ENCODE peak calls at places on chromosomes 4 and X, in eight cellular contexts. One of them, this sample, is unnamed.

GRCh38 chrX:106415276-106415895 is 196.4 kb upstream of the RADX start:
- DNase-seq in uterus: no peak
- DNase-seq in body of pancreas: peak; percentile 10
- DNase-seq in PC-3: peak; percentile 50
- DNase-seq in psoas muscle: no peak
- DNase-seq in SK-N-SH: peak; percentile 26
- DNase-seq in heart right ventricle: no peak
- DNase-seq in Karpas-422: peak; percentile 78
- DNase-seq in this sample: peak; percentile 38

GRCh38 chr4:170853422-170854021 is 763.8 kb upstream of the AADAT start:
- DNase-seq in body of pancreas: peak; percentile 52
- DNase-seq in psoas muscle: no peak
- DNase-seq in SK-N-SH: peak; percentile 33
- DNase-seq in heart right ventricle: peak; percentile 3
- DNase-seq in Karpas-422: peak; percentile 61
- DNase-seq in uterus: peak; percentile 11
- DNase-seq in PC-3: peak; percentile 59
- DNase-seq in this sample: peak; percentile 48

GRCh38 chrX:150370589-150371312 is 7.6 kb downstream of the MAMLD1 start:
- DNase-seq in uterus: no peak
- DNase-seq in Karpas-422: no peak
- DNase-seq in body of pancreas: no peak
- DNase-seq in heart right ventricle: no peak
- DNase-seq in psoas muscle: no peak
- DNase-seq in PC-3: no peak
- DNase-seq in SK-N-SH: no peak
- DNase-seq in this sample: no peak

GRCh38 chr4:71229477-71230257 is 109.2 kb upstream of the SLC4A4 start:
- DNase-seq in body of pancreas: peak; percentile 48
- DNase-seq in SK-N-SH: peak; percentile 36
- DNase-seq in heart right ventricle: no peak
- DNase-seq in Karpas-422: peak; percentile 56
- DNase-seq in uterus: no peak
- DNase-seq in psoas muscle: no peak
- DNase-seq in PC-3: peak; percentile 70
- DNase-seq in this sample: peak; percentile 63

GRCh38 chr4:11497212-11497806 is 68.6 kb upstream of the HS3ST1 start:
- DNase-seq in SK-N-SH: no peak
- DNase-seq in PC-3: peak; percentile 63
- DNase-seq in Karpas-422: no peak
- DNase-seq in uterus: no peak
- DNase-seq in psoas muscle: no peak
- DNase-seq in body of pancreas: no peak
- DNase-seq in heart right ventricle: no peak
- DNase-seq in this sample: no peak

GRCh38 chr4:25060179-25060578 is 29.4 kb upstream of the LGI2 start:
- DNase-seq in Karpas-422: no peak
- DNase-seq in psoas muscle: no peak
- DNase-seq in heart right ventricle: no peak
- DNase-seq in body of pancreas: no peak
- DNase-seq in uterus: no peak
- DNase-seq in SK-N-SH: no peak
- DNase-seq in PC-3: no peak
- DNase-seq in this sample: no peak

GRCh38 chr4:48329193-48329592 is 12.1 kb upstream of the SLAIN2 start:
- DNase-seq in heart right ventricle: no peak
- DNase-seq in SK-N-SH: no peak
- DNase-seq in uterus: no peak
- DNase-seq in body of pancreas: no peak
- DNase-seq in psoas muscle: no peak
- DNase-seq in PC-3: peak; percentile 32
- DNase-seq in Karpas-422: no peak
- DNase-seq in this sample: peak; percentile 36

GRCh38 chrX:130028196-130028595 is 45.8 kb downstream of the BCORL1 start:
- DNase-seq in Karpas-422: peak; percentile 78
- DNase-seq in SK-N-SH: peak; percentile 49
- DNase-seq in body of pancreas: peak; percentile 44
- DNase-seq in PC-3: peak; percentile 54
- DNase-seq in psoas muscle: peak; percentile 44
- DNase-seq in heart right ventricle: peak; percentile 12
- DNase-seq in uterus: no peak
- DNase-seq in this sample: peak; percentile 22

GRCh38 chrX:55709735-55710134 is 7.8 kb upstream of the RRAGB start:
- DNase-seq in heart right ventricle: no peak
- DNase-seq in psoas muscle: no peak
- DNase-seq in uterus: no peak
- DNase-seq in PC-3: peak; percentile 27
- DNase-seq in Karpas-422: peak; percentile 56
- DNase-seq in body of pancreas: no peak
- DNase-seq in SK-N-SH: no peak
- DNase-seq in this sample: no peak

GRCh38 chr4:76658231-76659102 is 223.4 kb downstream of the SHROOM3 start:
- DNase-seq in Karpas-422: no peak
- DNase-seq in PC-3: peak; percentile 79
- DNase-seq in heart right ventricle: no peak
- DNase-seq in psoas muscle: no peak
- DNase-seq in body of pancreas: no peak
- DNase-seq in SK-N-SH: no peak
- DNase-seq in uterus: no peak
- DNase-seq in this sample: no peak

GRCh38 chr4:88439161-88439760 is 17.7 kb upstream of the HERC5 start:
- DNase-seq in psoas muscle: no peak
- DNase-seq in uterus: no peak
- DNase-seq in Karpas-422: no peak
- DNase-seq in heart right ventricle: no peak
- DNase-seq in body of pancreas: no peak
- DNase-seq in SK-N-SH: no peak
- DNase-seq in PC-3: no peak
- DNase-seq in this sample: no peak

GRCh38 chrX:101530944-101531343 is 19.4 kb upstream of the ARMCX1 start:
- DNase-seq in SK-N-SH: no peak
- DNase-seq in body of pancreas: no peak
- DNase-seq in psoas muscle: no peak
- DNase-seq in heart right ventricle: no peak
- DNase-seq in uterus: no peak
- DNase-seq in Karpas-422: no peak
- DNase-seq in PC-3: no peak
- DNase-seq in this sample: no peak

GRCh38 chr4:126358041-126358440 is 1043.3 kb downstream of the FAT4 start:
- DNase-seq in SK-N-SH: no peak
- DNase-seq in PC-3: no peak
- DNase-seq in heart right ventricle: no peak
- DNase-seq in Karpas-422: no peak
- DNase-seq in psoas muscle: no peak
- DNase-seq in body of pancreas: no peak
- DNase-seq in uterus: no peak
- DNase-seq in this sample: no peak

GRCh38 chr4:39452153-39452859 is 6.4 kb downstream of the RPL9 start:
- DNase-seq in PC-3: no peak
- DNase-seq in uterus: no peak
- DNase-seq in psoas muscle: no peak
- DNase-seq in SK-N-SH: no peak
- DNase-seq in body of pancreas: no peak
- DNase-seq in Karpas-422: no peak
- DNase-seq in heart right ventricle: no peak
- DNase-seq in this sample: no peak

GRCh38 chr4:111018231-111018630 is 395.4 kb upstream of the PITX2 start:
- DNase-seq in body of pancreas: no peak
- DNase-seq in uterus: no peak
- DNase-seq in psoas muscle: no peak
- DNase-seq in heart right ventricle: no peak
- DNase-seq in PC-3: no peak
- DNase-seq in SK-N-SH: no peak
- DNase-seq in Karpas-422: no peak
- DNase-seq in this sample: no peak

GRCh38 chr4:41418444-41418843 is 119.5 kb upstream of the LIMCH1 start:
- DNase-seq in body of pancreas: peak; percentile 12
- DNase-seq in Karpas-422: no peak
- DNase-seq in SK-N-SH: no peak
- DNase-seq in uterus: no peak
- DNase-seq in psoas muscle: peak; percentile 62
- DNase-seq in heart right ventricle: peak; percentile 78
- DNase-seq in PC-3: peak; percentile 24
- DNase-seq in this sample: no peak

GRCh38 chr4:117817316-117817715 is 217.0 kb upstream of the NDST3 start:
- DNase-seq in heart right ventricle: no peak
- DNase-seq in Karpas-422: no peak
- DNase-seq in PC-3: no peak
- DNase-seq in psoas muscle: no peak
- DNase-seq in body of pancreas: no peak
- DNase-seq in uterus: no peak
- DNase-seq in SK-N-SH: no peak
- DNase-seq in this sample: no peak

GRCh38 chr4:99811850-99812249 is 4.8 kb upstream of the DAPP1 start:
- DNase-seq in body of pancreas: peak; percentile 49
- DNase-seq in heart right ventricle: peak; percentile 12
- DNase-seq in psoas muscle: no peak
- DNase-seq in Karpas-422: peak; percentile 92
- DNase-seq in uterus: no peak
- DNase-seq in SK-N-SH: no peak
- DNase-seq in PC-3: peak; percentile 60
- DNase-seq in this sample: peak; percentile 54

GRCh38 chrX:71102292-71102691 is 4.2 kb downstream of the CXorf65 start:
- DNase-seq in uterus: no peak
- DNase-seq in PC-3: no peak
- DNase-seq in SK-N-SH: peak; percentile 34
- DNase-seq in Karpas-422: no peak
- DNase-seq in heart right ventricle: no peak
- DNase-seq in psoas muscle: no peak
- DNase-seq in body of pancreas: no peak
- DNase-seq in this sample: no peak

GRCh38 chrX:71098951-71099506 is 3.4 kb downstream of the FOXO4 start:
- DNase-seq in uterus: no peak
- DNase-seq in psoas muscle: no peak
- DNase-seq in heart right ventricle: no peak
- DNase-seq in SK-N-SH: no peak
- DNase-seq in Karpas-422: no peak
- DNase-seq in body of pancreas: no peak
- DNase-seq in PC-3: no peak
- DNase-seq in this sample: no peak

GRCh38 chrX:71100581-71101505 is 5.2 kb downstream of the FOXO4 start:
- DNase-seq in uterus: no peak
- DNase-seq in SK-N-SH: no peak
- DNase-seq in body of pancreas: no peak
- DNase-seq in heart right ventricle: no peak
- DNase-seq in PC-3: no peak
- DNase-seq in psoas muscle: no peak
- DNase-seq in Karpas-422: no peak
- DNase-seq in this sample: no peak

GRCh38 chrX:71098302-71098701 is 2.7 kb downstream of the FOXO4 start:
- DNase-seq in Karpas-422: peak; percentile 77
- DNase-seq in PC-3: peak; percentile 42
- DNase-seq in body of pancreas: peak; percentile 56
- DNase-seq in uterus: peak; percentile 48
- DNase-seq in SK-N-SH: peak; percentile 66
- DNase-seq in heart right ventricle: peak; percentile 54
- DNase-seq in psoas muscle: peak; percentile 61
- DNase-seq in this sample: peak; percentile 55

GRCh38 chrX:71099736-71100135 is 4.1 kb downstream of the FOXO4 start:
- DNase-seq in Karpas-422: no peak
- DNase-seq in heart right ventricle: no peak
- DNase-seq in uterus: no peak
- DNase-seq in SK-N-SH: no peak
- DNase-seq in PC-3: no peak
- DNase-seq in psoas muscle: no peak
- DNase-seq in body of pancreas: no peak
- DNase-seq in this sample: no peak
- H3K27ac ChIP-seq in Karpas-422: no peak overlapping the region
- H3K27ac ChIP-seq in heart right ventricle: no peak overlapping the region
- H3K27ac ChIP-seq in uterus: no peak overlapping the region
- H3K27ac ChIP-seq in SK-N-SH: no peak overlapping the region
- H3K27ac ChIP-seq in PC-3: no peak overlapping the region
- H3K27ac ChIP-seq in psoas muscle: no peak overlapping the region
- H3K27ac ChIP-seq in body of pancreas: no peak overlapping the region
- H3K27ac ChIP-seq in this sample: no peak overlapping the region

DNA sequence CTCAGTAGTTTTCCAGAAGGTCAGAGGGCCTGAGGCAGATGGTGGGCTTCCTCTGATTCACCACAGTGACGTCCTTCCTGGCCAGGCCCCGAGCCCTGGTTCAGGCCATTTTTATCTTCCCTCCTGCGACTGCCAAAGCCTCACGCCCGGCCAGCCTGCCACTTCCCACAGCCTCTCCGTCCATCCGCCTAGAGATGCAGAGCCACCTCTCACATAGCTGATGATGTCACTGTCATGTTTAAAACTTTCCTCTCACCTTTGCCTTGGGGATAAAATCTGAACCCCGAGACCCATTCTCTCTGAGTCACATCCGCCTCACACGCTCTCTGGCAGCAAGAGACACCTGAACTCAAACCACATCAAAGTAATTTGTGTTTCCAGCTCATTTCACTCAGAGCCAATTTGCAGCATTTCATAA is 175.4 kb downstream of the QDPR start:
- DNase-seq in PC-3: no peak
- DNase-seq in uterus: no peak
- DNase-seq in psoas muscle: peak; percentile 14
- DNase-seq in Karpas-422: no peak
- DNase-seq in heart right ventricle: peak; percentile 38
- DNase-seq in SK-N-SH: no peak
- DNase-seq in body of pancreas: no peak
- DNase-seq in this sample: peak; percentile 56
- H3K4me1 ChIP-seq in PC-3: no peaks in the 10 kb centered on the region
- H3K4me1 ChIP-seq in uterus: no peaks in the 10 kb centered on the region
- H3K4me1 ChIP-seq in psoas muscle: no peaks in the 10 kb centered on the region
- H3K4me1 ChIP-seq in Karpas-422: no peaks in the 10 kb centered on the region
- H3K4me1 ChIP-seq in heart right ventricle: no peaks in the 10 kb centered on the region
- H3K4me1 ChIP-seq in SK-N-SH: no peaks in the 10 kb centered on the region
- H3K4me1 ChIP-seq in body of pancreas: no peaks in the 10 kb centered on the region
- H3K4me1 ChIP-seq in this sample: no peaks in the 10 kb centered on the region

GRCh38 chrX:39327705-39328104 is 526.4 kb downstream of the MID1IP1 start:
- DNase-seq in Karpas-422: no peak
- DNase-seq in SK-N-SH: no peak
- DNase-seq in heart right ventricle: no peak
- DNase-seq in PC-3: no peak
- DNase-seq in psoas muscle: no peak
- DNase-seq in uterus: no peak
- DNase-seq in body of pancreas: no peak
- DNase-seq in this sample: no peak
- H3K4me3 ChIP-seq in Karpas-422: no peak overlapping the region
- H3K4me3 ChIP-seq in SK-N-SH: no peak overlapping the region
- H3K4me3 ChIP-seq in heart right ventricle: no peak overlapping the region
- H3K4me3 ChIP-seq in PC-3: no peak overlapping the region
- H3K4me3 ChIP-seq in psoas muscle: no peak overlapping the region
- H3K4me3 ChIP-seq in uterus: no peak overlapping the region
- H3K4me3 ChIP-seq in body of pancreas: no peak overlapping the region
- H3K4me3 ChIP-seq in this sample: no peak overlapping the region

GRCh38 chr4:10109995-10110670 is 6.5 kb downstream of the WDR1 start:
- DNase-seq in psoas muscle: no peak
- DNase-seq in Karpas-422: no peak
- DNase-seq in SK-N-SH: no peak
- DNase-seq in body of pancreas: no peak
- DNase-seq in PC-3: no peak
- DNase-seq in heart right ventricle: no peak
- DNase-seq in uterus: no peak
- DNase-seq in this sample: no peak
- H3K27ac ChIP-seq in psoas muscle: peak overlapping the region; percentile 99
- H3K27ac ChIP-seq in Karpas-422: no peak overlapping the region
- H3K27ac ChIP-seq in SK-N-SH: no peak overlapping the region
- H3K27ac ChIP-seq in body of pancreas: no peak overlapping the region
- H3K27ac ChIP-seq in PC-3: no peak overlapping the region
- H3K27ac ChIP-seq in heart right ventricle: peak overlapping the region; percentile 2
- H3K27ac ChIP-seq in uterus: peak overlapping the region; percentile 94
- H3K27ac ChIP-seq in this sample: peak overlapping the region; percentile 6